ENCODE peak calls at places on chromosomes 1 and 21, in eight cellular contexts. W, Q, S, Y, G, B, I and T are unnamed samples.

GRCh38 chr1:154765970-154766369 is 104.1 kb downstream of the KCNN3 start:
- DNase-seq in W (peak), Q (peak), S (peak), Y (peak), G (peak), B (peak), I (peak), T (peak)

GRCh38 chr1:65208577-65208976 is 60.6 kb downstream of the AK4 start:
- DNase-seq in W (no peak), Q (no peak), S (no peak), Y (no peak), G (peak), B (no peak), I (no peak), T (no peak)

GRCh38 chr1:150267896-150268295 is 920 bp downstream of the APH1A start:
- DNase-seq in W (no peak), Q (no peak), S (no peak), Y (no peak), G (no peak), B (no peak), I (no peak), T (no peak)

GRCh38 chr1:7860130-7860529 is 7.3 kb upstream of the UTS2 start:
- DNase-seq in W (no peak), Q (no peak), S (no peak), Y (no peak), G (no peak), B (no peak), I (no peak), T (no peak)

GRCh38 chr1:61043010-61043820 is 39.1 kb upstream of the NFIA start:
- DNase-seq in W (peak), Q (peak), S (peak), Y (peak), G (peak), B (peak), I (peak), T (peak)

GRCh38 chr1:245645406-245645805 is 490.6 kb downstream of the KIF26B start:
- DNase-seq in W (no peak), Q (no peak), S (no peak), Y (no peak), G (no peak), B (no peak), I (no peak), T (no peak)

GRCh38 chr1:25996966-25997758 is 701 bp downstream of the PAFAH2 start:
- DNase-seq in W (peak), Q (no peak), S (peak), Y (peak), G (peak), B (peak), I (no peak), T (peak)

GRCh38 chr1:180168786-180169640 is 14.3 kb downstream of the QSOX1 start:
- DNase-seq in W (peak), Q (peak), S (no peak), Y (no peak), G (peak), B (peak), I (peak), T (peak)

GRCh38 chr21:34857874-34858273 is 189.1 kb downstream of the CLIC6 start:
- DNase-seq in W (no peak), Q (no peak), S (no peak), Y (no peak), G (no peak), B (no peak), I (no peak), T (no peak)

GRCh38 chr21:45555557-45556301 is 13.5 kb upstream of the SLC19A1 start:
- DNase-seq in W (peak), Q (no peak), S (peak), Y (peak), G (peak), B (peak), I (peak), T (peak)

GRCh38 chr1:3465935-3466321 is 11.5 kb downstream of the ARHGEF16 start:
- DNase-seq in W (no peak), Q (no peak), S (no peak), Y (no peak), G (no peak), B (no peak), I (no peak), T (no peak)

GRCh38 chr1:21022279-21023040 is 154.2 kb downstream of the EIF4G3 start:
- DNase-seq in W (peak), Q (peak), S (peak), Y (peak), G (peak), B (peak), I (peak), T (peak)

GRCh38 chr1:230382060-230382491 is 44.1 kb downstream of the PGBD5 start:
- DNase-seq in W (no peak), Q (no peak), S (no peak), Y (peak), G (peak), B (peak), I (no peak), T (no peak)

GRCh38 chr21:41933259-41934079 is 20.3 kb downstream of the C2CD2 start:
- DNase-seq in W (no peak), Q (peak), S (peak), Y (no peak), G (no peak), B (no peak), I (no peak), T (peak)

GRCh38 chr1:21261551-21262281 is 28.5 kb downstream of the ECE1 start:
- DNase-seq in W (peak), Q (peak), S (peak), Y (peak), G (peak), B (peak), I (peak), T (peak)

GRCh38 chr1:220272841-220273090 is 513 bp upstream of the RAB3GAP2 start:
- DNase-seq in W (no peak), Q (no peak), S (no peak), Y (no peak), G (no peak), B (no peak), I (no peak), T (no peak)

GRCh38 chr1:193260056-193260750 is 73.8 kb upstream of the B3GALT2 start:
- DNase-seq in W (no peak), Q (no peak), S (no peak), Y (no peak), G (no peak), B (no peak), I (no peak), T (no peak)

GRCh38 chr1:227911376-227911775 is 36.4 kb downstream of the WNT9A start:
- DNase-seq in W (no peak), Q (no peak), S (no peak), Y (no peak), G (no peak), B (no peak), I (no peak), T (no peak)

GRCh38 chr1:81689531-81689941 is 111.2 kb upstream of the ADGRL2 start:
- DNase-seq in W (no peak), Q (peak), S (peak), Y (peak), G (no peak), B (no peak), I (no peak), T (peak)

GRCh38 chr1:168031627-168032026 is 94.8 kb upstream of the MPC2 start:
- DNase-seq in W (no peak), Q (no peak), S (no peak), Y (no peak), G (no peak), B (no peak), I (no peak), T (no peak)

GRCh38 chr1:231039161-231040018 is 664 bp downstream of the FAM89A start:
- DNase-seq in W (peak), Q (peak), S (peak), Y (peak), G (peak), B (peak), I (no peak), T (peak)

DNA sequence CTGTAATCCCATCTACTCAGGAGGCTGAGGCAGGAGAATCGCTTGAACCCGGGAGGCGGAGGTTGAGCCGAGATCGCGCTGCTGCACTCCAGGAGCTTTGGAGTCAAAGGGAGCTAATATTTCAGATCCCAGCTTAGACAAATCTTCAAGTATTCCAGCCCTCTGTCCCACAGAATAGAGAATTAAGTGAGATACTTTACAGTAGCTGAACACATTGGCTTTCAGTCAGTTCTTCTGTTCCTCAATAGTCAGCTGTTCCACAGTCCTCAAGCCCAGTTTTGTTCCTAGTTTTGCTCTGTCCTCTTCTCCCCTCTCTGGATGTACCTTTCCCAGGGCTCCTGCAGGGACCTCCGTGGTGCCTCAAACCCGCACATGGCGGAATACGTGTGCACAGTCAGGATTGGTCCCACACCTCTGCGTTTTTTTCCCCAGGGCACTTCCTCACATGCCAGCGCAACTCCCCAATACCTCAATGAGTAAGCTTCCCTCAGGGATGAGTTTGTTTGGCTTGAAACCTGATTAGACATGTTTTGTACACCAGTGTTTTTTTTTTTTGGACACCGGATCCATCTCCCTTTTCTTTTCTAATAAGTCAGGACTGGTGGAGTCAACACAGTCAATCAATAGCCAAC is 1.2 kb downstream of the MFN2 start:
- DNase-seq in W (no peak), Q (peak), S (no peak), Y (no peak), G (no peak), B (no peak), I (no peak), T (no peak)
- H3K4me3 ChIP-seq in W (peak), Q (peak), S (peak), Y (peak), G (no peak), B (peak), I (peak), T (peak)

DNA sequence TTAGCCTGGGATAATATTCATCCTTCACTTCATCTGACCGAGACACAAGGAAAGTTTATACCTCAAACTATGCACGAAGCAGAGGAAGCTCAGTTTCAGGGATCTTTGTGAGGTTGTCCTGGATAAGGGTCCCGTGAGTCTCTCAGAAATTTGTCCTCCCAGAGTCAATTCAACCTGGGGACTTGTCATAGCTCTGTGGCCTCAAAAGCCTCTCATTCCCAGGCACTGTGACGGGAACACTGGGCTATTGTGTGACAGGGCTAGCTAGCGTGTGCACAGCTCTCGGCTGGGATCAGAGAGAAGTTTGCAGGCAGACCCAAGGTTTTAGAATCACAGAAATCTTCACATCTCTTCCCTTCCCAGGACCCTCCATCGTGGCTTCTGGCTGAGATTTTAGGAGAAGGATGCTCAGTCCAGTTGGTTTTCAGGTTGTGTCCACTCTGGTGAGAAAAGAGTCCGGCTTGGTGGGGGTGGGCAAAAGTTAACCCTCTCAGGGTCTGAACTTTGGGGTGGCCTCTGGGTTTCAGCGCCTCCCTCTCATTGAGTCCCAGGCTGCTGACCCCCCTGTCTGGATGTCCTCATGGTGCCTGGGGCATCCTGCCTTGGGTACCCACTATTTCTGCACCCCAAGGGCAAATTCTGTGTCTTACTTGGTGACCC is 20.4 kb upstream of the LBR start:
- DNase-seq in W (no peak), Q (no peak), S (no peak), Y (no peak), G (no peak), B (no peak), I (no peak), T (no peak)
- H3K4me3 ChIP-seq in W (no peak), Q (no peak), S (no peak), Y (peak), G (no peak), B (no peak), I (no peak), T (no peak)

DNA sequence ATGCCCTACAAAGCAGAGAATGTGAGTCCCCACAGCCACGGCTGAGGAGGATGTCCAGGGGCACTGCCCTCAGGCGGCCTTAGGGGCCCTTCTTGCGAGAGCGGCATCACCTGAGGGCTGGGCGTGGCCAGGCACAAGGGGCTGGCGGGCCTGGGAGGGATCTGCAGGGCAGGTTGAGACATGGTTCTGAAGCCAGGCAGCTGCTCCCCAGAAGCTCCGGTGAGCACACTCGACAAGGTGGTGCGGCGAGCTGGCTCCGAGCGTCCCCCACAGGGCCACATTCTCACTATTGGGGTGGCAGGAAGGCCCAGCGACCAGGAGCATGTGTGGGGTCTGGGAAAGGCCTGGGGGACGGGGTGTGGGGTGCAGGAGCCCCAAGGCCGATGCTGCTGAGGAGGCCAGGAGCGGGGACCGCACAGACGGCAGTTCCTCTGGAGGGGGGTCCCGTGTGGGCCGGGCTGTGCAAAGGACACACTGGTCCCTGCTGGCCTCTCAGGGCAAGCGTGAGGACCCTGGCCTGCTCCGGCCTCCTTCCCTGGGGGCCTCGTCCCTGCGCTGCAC is 47.2 kb downstream of the MORN1 start:
- DNase-seq in W (no peak), Q (no peak), S (no peak), Y (no peak), G (no peak), B (no peak), I (no peak), T (no peak)
- H3K4me3 ChIP-seq in W (no peak), Q (no peak), S (no peak), Y (no peak), G (no peak), B (no peak), I (no peak), T (no peak)

GRCh38 chr1:56710646-56711045 is 65.5 kb downstream of the PRKAA2 start:
- DNase-seq in W (no peak), Q (no peak), S (peak), Y (peak), G (peak), B (peak), I (no peak), T (peak)
- H3K4me3 ChIP-seq in W (no peak), Q (no peak), S (no peak), Y (no peak), G (no peak), B (no peak), I (no peak), T (no peak)

DNA sequence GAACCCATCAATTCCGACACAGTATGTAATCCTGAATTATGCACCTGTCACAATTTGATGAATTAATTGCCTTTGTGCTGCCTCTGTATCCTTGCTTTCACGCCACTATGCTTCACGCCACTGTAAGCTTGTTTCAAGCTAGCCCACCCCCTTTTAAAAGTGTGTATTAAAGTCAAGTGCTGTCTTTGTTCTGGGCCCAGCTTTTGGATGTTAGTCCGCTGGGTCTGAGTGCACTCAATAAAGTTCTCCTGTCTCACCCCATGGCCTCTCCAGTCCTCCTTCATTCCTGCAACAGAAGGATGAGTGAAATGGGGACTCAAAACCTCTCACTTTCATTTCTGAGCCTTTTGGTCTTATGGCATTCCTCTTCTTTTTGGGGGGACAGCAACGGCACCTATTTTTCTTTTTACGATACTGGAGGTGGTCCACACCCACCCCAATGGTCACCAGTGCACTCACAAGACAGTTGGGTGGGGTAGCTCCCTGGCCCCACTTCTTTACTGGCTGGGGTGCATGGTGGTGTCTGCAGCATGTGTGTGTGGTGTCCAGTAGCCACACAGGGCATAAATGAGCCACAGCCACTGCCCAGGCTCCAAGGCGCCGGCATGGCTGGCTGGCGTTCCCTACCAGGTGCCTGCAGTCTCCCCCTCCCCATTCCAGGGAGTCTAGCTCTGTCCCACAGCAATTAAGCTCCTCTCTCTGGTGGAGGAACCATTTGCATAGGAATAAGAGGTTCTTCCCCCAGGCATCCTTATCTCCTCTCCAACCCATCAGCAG is 1.8 kb downstream of the THEM4 start:
- DNase-seq in W (peak), Q (no peak), S (no peak), Y (no peak), G (no peak), B (peak), I (no peak), T (no peak)
- H3K4me3 ChIP-seq in W (no peak), Q (peak), S (no peak), Y (no peak), G (no peak), B (no peak), I (no peak), T (no peak)